ENCODE peak calls at places on chromosomes 12 and 14, in eight cellular contexts. K, X, H, P, V, Y, M and G are unnamed samples. For H3K4me1, the result is how much of the 10 kb centered on the place peaks cover.

GRCh38 chr12:116450406-116450910 is 108.7 kb upstream of the MAP1LC3B2 start:
- DNase-seq in K (no peak), P (no peak), M (no peak), V (no peak), H (no peak), X (no peak), Y (no peak), G (no peak)

GRCh38 chr12:129237881-129238280 is 384.6 kb downstream of the GLT1D1 start:
- DNase-seq in Y (no peak), X (no peak), P (no peak), M (no peak), V (no peak), H (no peak), K (no peak), G (no peak)

GRCh38 chr14:79967453-79967852 is 243.9 kb downstream of the DIO2 start:
- DNase-seq in P (no peak), H (no peak), K (no peak), V (no peak), X (no peak), Y (no peak), M (no peak), G (no peak)

GRCh38 chr12:123038486-123038885 is 58.0 kb downstream of the ARL6IP4 start:
- DNase-seq in M (no peak), Y (peak), V (no peak), P (peak), K (no peak), X (no peak), H (no peak), G (no peak)

GRCh38 chr14:57293851-57294837 is 25.4 kb downstream of the AP5M1 start:
- DNase-seq in X (peak), P (no peak), V (no peak), K (no peak), H (no peak), M (no peak), Y (no peak), G (no peak)

GRCh38 chr12:87266305-87266704 is 762.9 kb downstream of the C12orf50 start:
- DNase-seq in Y (no peak), V (no peak), P (no peak), X (peak), K (no peak), M (no peak), H (no peak), G (no peak)

GRCh38 chr14:76695263-76695920 is 65.9 kb upstream of the VASH1 start:
- DNase-seq in K (no peak), M (no peak), V (no peak), H (no peak), P (no peak), Y (no peak), X (no peak), G (no peak)

GRCh38 chr12:31034372-31034771 is 39.3 kb upstream of the DDX11 start:
- DNase-seq in Y (no peak), P (no peak), K (no peak), V (no peak), M (no peak), X (no peak), H (no peak), G (no peak)

GRCh38 chr14:100590726-100591452 is 3.7 kb upstream of the BEGAIN start:
- DNase-seq in V (no peak), K (no peak), M (peak), X (no peak), Y (peak), H (no peak), P (peak), G (no peak)

GRCh38 chr12:12404297-12404696 is 47.4 kb downstream of the BORCS5 start:
- DNase-seq in M (no peak), X (peak), V (no peak), K (no peak), Y (no peak), H (no peak), P (no peak), G (no peak)
- H3K4me1 ChIP-seq in M (under half), X (under half), V (under half), K (under half), Y (under half), H (under half), P (under half), G (under half)

DNA sequence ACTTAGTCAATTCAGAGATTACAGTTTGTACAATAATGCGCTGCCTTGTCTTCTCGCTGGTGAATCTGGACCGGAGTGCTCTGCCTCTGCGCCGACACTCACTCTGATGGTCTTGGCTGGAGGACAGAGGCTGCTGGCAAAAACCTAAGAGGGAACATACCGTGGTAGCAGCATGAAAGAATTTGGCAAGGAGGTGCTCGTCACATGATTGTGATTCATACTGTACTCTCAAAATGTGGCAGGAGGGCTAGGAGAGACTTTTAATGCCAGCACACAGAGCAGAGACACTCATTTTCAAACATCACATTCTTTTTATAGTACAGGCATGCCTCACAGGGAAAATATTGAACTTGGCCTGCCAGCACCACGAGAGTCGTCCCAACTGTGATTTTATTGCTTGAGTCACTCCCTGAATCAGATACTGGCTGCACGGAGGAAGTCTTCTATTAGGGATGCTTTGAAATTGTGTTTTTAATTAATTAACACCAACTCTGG is 67.8 kb downstream of the HMGA2 start:
- DNase-seq in V (no peak), P (no peak), K (no peak), Y (peak), H (peak), X (no peak), M (no peak), G (peak)
- H3K4me1 ChIP-seq in V (under half), P (under half), K (under half), Y (under half), H (under half), X (half or more), M (under half), G (under half)

GRCh38 chr14:73740921-73741326 is 26.7 kb upstream of the PNMA1 start:
- DNase-seq in K (no peak), V (peak), M (peak), X (no peak), P (peak), Y (peak), H (no peak), G (no peak)

GRCh38 chr14:73743431-73743931 is 29.3 kb upstream of the PNMA1 start:
- DNase-seq in X (no peak), V (no peak), H (no peak), P (peak), K (no peak), M (peak), Y (no peak), G (no peak)

GRCh38 chr14:73741386-73741875 is 27.2 kb upstream of the PNMA1 start:
- DNase-seq in V (peak), K (peak), P (peak), Y (peak), M (peak), H (peak), X (peak), G (no peak)

GRCh38 chr14:73742520-73743238 is 28.5 kb upstream of the PNMA1 start:
- DNase-seq in H (no peak), K (no peak), P (no peak), V (no peak), X (no peak), Y (no peak), M (no peak), G (no peak)

DNA sequence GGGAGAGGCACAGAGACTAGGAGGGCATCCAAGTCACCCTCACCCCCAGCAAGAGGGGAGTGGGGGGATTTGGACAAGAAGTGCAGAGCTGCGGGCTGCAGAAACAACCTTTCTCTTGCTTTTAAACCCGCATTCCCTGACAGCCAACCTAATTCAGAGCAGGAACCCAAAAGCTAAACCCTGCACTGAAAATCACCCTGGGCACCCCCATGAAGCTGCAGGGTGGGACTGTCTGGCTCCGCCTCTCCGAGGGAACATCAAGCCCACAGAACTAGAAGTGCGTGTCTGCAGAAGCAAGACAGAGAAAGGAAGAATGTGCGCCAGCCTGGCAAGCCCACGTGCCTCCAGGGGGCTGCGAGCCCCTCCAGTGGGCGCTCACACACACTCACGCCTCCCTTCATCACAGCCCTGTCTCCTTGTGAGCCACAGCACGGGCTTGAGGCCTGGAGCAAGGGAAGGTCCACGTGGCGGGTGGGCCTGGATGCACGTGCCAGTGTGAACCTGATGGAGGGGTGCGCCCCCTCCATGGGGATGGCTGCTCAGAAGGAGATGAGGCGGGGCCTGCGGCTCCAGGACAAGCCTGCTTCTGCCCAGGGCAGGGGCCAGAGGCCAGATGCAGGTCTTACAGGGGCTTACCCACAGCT is 27.8 kb upstream of the PNMA1 start:
- DNase-seq in X (no peak), K (no peak), Y (no peak), P (peak), M (no peak), V (no peak), H (no peak), G (no peak)
- H3K4me1 ChIP-seq in X (under half), K (half or more), Y (half or more), P (half or more), M (half or more), V (half or more), H (half or more), G (half or more)

GRCh38 chr12:57897296-57897974 is 43.9 kb upstream of the ATP23 start:
- DNase-seq in Y (no peak), V (no peak), M (no peak), H (no peak), P (no peak), K (no peak), X (no peak), G (no peak)

GRCh38 chr12:57896437-57897201 is 44.7 kb upstream of the ATP23 start:
- DNase-seq in Y (peak), K (no peak), H (peak), M (peak), P (peak), V (no peak), X (peak), G (no peak)

GRCh38 chr12:57899010-57899662 is 42.2 kb upstream of the ATP23 start:
- DNase-seq in H (no peak), Y (peak), P (no peak), X (no peak), M (no peak), K (peak), V (no peak), G (no peak)

GRCh38 chr12:57896139-57896436 is 45.3 kb upstream of the ATP23 start:
- DNase-seq in X (peak), P (no peak), Y (no peak), V (no peak), H (peak), M (no peak), K (no peak), G (no peak)

DNA sequence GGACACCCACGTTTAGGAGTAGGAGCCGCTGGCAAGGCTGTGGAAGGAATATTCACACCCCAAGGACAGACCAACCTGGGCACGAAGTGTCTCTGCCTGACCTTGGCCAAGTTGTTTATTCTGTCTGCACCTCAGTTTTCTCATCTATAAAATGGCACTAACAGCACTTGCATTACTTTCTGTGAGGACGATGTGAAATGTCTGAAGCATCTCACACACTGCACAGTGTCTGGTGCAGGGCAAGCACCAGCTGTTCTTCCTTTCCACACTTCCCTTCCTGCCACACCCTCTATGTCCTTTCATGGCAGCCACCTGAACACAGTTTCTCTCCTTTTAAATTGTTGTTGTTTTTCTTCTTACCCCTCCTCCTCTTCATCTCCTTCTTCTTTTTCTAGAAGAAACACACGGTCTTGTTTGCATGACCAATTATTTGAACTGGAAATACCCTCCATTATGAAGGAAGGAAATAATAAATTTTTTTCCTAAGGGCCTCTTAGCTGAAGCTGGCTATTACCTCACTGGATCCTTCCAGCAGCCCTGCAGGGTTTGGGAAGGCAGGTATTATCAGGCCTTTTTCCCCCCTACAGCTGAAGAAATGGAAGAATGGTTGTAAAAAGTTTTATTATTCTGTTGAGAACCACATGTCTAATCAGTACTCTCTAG is 42.9 kb upstream of the ATP23 start:
- DNase-seq in M (no peak), K (no peak), X (no peak), H (no peak), V (no peak), Y (no peak), P (no peak), G (no peak)
- H3K4me1 ChIP-seq in M (half or more), K (under half), X (under half), H (half or more), V (under half), Y (half or more), P (under half), G (half or more)

GRCh38 chr14:51548187-51548586 is 103.5 kb upstream of the FRMD6 start:
- DNase-seq in X (no peak), P (no peak), Y (no peak), V (no peak), K (no peak), H (no peak), M (no peak), G (no peak)
- H3K4me1 ChIP-seq in X (under half), P (under half), Y (under half), V (under half), K (under half), H (under half), M (under half), G (under half)

GRCh38 chr14:39228044-39228443 is 5.7 kb upstream of the MIA2 start:
- DNase-seq in X (no peak), K (no peak), V (no peak), Y (no peak), P (no peak), M (no peak), H (no peak), G (no peak)

GRCh38 chr14:39230416-39230815 is 3.3 kb upstream of the MIA2 start:
- DNase-seq in M (no peak), H (no peak), X (no peak), K (no peak), P (no peak), V (no peak), Y (no peak), G (no peak)

GRCh38 chr14:39229222-39229543 is 4.5 kb upstream of the MIA2 start:
- DNase-seq in Y (no peak), M (no peak), H (no peak), K (peak), X (no peak), P (no peak), V (no peak), G (no peak)

GRCh38 chr14:39228509-39229221 is 5.0 kb upstream of the MIA2 start:
- DNase-seq in K (no peak), H (no peak), X (no peak), Y (no peak), V (peak), M (no peak), P (no peak), G (no peak)

GRCh38 chr14:39229601-39230110 is 4.1 kb upstream of the MIA2 start:
- DNase-seq in Y (no peak), H (no peak), P (no peak), K (no peak), V (peak), M (no peak), X (no peak), G (no peak)
- H3K4me1 ChIP-seq in Y (under half), H (under half), P (under half), K (under half), V (under half), M (under half), X (under half), G (under half)